ENCODE peak calls at places on chromosome 12, in four cellular contexts. P is WTC11, A is HepG2, R is K562. U is an unnamed sample.

GRCh38 chr12:126389215-126389841 is 1324.1 kb downstream of the AACS start:
- DNase-seq in P (no peak), A (no peak), R (no peak), U (no peak)

GRCh38 chr12:105257321-105257728 is 21.4 kb upstream of the APPL2 start:
- DNase-seq in P (no peak), A (no peak), R (no peak), U (no peak)

GRCh38 chr12:107418976-107419375 is 266.6 kb upstream of the PWP1 start:
- DNase-seq in P (no peak), A (no peak), R (no peak), U (no peak)

GRCh38 chr12:2244013-2244861 is 191.4 kb downstream of the CACNA1C start:
- DNase-seq in P (peak; percentile 47), A (peak; percentile 50), R (no peak), U (peak; percentile 33)

GRCh38 chr12:26817183-26817591 is 15.8 kb downstream of the ITPR2 start:
- DNase-seq in P (no peak), A (no peak), R (no peak), U (no peak)

GRCh38 chr12:10094648-10095047 is 4.1 kb downstream of the CLEC1A start:
- DNase-seq in P (no peak), A (no peak), R (no peak), U (no peak)

GRCh38 chr12:62772556-62772955 is 162.4 kb downstream of the PPM1H start:
- DNase-seq in P (no peak), A (no peak), R (no peak), U (no peak)

GRCh38 chr12:14450479-14450878 is 85.0 kb downstream of the ATF7IP start:
- DNase-seq in P (no peak), A (no peak), R (no peak), U (no peak)

GRCh38 chr12:148676-149416 is 65.1 kb downstream of the SLC6A12 start:
- DNase-seq in P (no peak), A (no peak), R (no peak), U (no peak)

GRCh38 chr12:96719671-96720362 is 187.2 kb upstream of the NEDD1 start:
- DNase-seq in P (no peak), A (no peak), R (no peak), U (no peak)

GRCh38 chr12:25404955-25405354 is 148.1 kb downstream of the LMNTD1 start:
- DNase-seq in P (peak; percentile 25), A (peak; percentile 12), R (no peak), U (no peak)

DNA sequence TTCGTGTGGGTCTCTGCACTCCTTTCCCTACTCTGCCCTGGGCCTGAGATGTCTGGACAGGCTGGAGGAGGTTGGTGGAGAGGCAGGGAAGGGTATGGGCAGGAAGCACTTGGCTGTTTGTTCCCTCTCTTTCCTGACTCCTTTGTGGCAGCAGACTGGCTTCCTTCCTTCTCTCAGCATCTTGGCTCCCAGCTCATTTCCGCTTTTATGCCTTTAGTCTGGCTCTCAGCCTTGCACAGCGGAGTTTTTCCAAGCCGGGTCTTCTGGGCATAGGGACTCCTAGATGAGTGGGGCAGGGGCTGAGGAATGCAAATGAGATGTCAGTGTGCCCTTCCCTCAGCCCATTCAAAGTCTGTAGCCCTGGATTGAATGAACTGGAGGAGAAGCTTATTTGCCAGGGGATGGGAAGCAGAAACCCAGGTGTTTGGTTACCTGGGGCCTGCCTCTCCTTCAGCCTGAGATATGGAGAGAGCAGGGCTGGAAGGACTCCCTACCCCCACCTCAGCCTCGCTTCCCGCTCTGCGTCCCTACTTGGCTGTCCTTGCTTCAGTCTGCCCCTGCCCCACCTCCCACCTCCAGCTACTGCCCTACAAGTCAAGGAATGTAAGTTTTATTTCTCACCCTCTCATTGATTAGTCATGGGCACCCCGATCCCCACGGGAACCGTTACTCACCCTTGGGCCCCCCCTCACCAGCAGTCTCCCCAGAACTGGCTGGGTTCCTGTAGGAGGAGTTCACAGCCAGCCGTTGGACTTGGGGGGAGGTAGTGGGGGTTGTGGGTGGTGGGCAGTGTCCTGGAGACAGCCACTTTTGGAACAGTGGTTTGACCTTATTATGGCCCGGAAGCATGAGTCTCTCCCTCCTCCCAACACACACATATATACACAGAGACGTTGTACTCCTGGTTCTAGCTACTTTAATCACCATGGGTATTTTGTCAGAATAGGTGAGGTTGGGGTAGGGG is 9.3 kb upstream of the ITGA5 start:
- DNase-seq in P (peak; percentile 32), A (no peak), R (no peak), U (no peak)
- TF ChIP-seq ELF4 in P (no peak), A (no peak), R (no peak), U (no peak)

DNA sequence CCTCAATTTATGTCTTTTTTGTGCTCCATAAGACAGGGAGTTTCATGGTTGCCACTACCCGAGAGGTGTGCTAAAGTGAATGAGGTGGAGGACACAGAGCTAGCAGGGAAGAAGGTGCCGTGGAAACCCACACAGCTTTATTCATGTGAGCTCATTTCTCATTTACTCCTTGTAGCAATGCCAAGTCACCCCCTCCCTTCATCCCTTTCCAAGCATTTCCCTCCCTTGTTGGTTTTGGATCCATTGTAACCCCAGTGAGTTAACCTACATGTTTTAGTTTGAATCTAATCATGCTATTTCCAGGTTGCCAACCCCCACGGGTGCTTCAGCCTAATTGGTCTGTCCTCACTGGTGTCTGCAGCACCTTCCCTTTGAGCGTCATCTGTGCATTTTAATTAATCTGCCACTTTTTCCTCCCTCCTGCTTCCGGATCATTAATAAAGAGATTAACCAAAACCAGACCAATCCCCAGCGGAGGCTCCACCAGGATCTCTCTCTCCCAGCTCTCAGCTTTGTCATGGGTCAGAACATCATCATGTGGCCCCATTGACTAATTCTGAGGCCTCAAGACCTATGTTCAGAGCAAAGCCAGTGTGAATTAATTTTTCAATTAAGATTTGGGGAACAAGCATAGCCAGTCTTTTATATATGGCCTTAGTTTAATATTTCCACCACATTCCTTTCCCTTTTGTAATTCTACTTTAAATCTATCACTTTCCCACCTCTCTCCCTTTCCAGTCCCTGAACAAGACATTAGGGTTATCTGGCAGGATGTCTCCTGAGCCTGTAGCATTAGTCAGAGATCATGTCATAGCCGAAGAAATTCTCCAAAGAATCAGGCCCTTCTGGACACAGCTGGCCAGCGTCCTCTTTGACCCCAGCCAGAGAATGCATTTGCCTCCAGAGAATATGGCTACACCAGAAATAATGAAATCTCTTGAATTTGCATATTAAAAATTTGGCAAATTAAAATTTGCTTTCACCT is 56.4 kb downstream of the NTF3 start:
- DNase-seq in P (no peak), A (no peak), R (no peak), U (no peak)
- TF ChIP-seq ELF4 in P (no peak), A (no peak), R (no peak), U (no peak)

GRCh38 chr12:100346660-100347059 is 10.2 kb upstream of the SLC17A8 start:
- DNase-seq in P (no peak), A (peak; percentile 4), R (no peak), U (no peak)
- TF ChIP-seq ELF4 in P (no peak), A (no peak), R (no peak), U (no peak)

GRCh38 chr12:47894652-47895051 is 10.1 kb downstream of the VDR start:
- DNase-seq in P (no peak), A (no peak), R (no peak), U (no peak)
- TF ChIP-seq ELF4 in P (no peak), A (no peak), R (no peak), U (no peak)

DNA sequence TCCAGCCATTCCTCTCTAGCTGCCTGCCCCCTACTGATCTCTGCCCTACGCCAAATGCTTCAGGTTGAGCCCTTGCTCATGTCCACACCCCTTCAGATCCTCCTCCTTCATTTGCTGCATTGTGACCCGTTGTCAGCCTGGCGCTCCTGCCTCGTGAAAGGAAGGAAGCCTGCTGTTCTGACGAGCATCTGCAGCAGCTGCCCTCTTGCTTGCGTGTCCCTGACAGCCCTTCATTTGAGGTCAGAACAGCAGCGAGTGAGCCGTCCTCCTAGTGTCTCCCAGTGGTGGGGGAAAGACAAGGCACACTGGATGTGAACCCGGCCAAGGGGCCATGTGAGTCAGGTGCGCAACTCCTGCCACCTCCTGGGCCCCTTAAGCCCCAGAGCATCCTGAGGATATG is 3.0 kb upstream of the PIANP start:
- DNase-seq in P (peak; percentile 54), A (peak; percentile 31), R (peak; percentile 21), U (no peak)
- TF ChIP-seq ELF4 in P (no peak), A (no peak), R (no peak), U (no peak)

DNA sequence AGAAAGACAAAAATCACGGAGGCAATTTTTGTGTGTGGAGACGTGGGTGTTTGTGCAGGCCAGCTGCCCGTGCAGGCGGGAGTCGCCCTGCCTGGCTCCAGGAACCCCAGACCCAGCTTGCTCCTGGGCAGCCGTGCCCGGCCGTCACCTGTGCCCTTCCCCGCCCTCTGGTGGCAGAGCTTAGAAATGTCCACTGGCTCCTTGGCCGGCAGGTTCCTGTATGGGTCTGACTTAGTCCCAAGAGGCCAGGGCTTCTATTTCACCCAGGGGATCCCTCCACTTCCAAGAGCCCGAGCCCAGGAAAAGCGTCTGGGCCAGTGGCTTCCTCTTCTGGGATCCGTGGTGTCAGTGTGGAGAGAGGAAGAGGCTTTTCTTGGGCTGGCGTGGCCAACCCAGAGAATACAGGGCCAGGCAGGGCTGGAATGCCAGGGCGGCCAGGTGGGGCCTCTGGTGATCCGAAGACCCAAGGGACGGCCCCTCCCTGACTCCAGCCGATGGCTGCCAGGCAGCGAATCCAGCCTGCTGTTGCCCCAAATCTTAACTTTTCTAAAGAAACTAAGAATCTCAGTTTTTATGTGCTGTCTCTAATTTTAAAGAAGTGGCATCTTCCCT is 120.9 kb downstream of the TMEM132C start:
- DNase-seq in P (no peak), A (peak; percentile 27), R (peak; percentile 58), U (peak; percentile 57)
- TF ChIP-seq ELF4 in P (no peak), A (no peak), R (no peak), U (no peak)

U was measured in HEK293T.